ENCODE peak calls at places on chromosomes 2 and 18, in six cellular contexts. Q is stimulated activated CD4-positive, alpha-beta T cell treated with anti-CD3 and anti-CD28 coated beads, Interleukin-15, amount 100 ng/mL, for 24 hours; G is NCI-H1092 treated with DMSO at 0.1 percent for 48 hours; T is CD8-positive, alpha-beta memory T cell; O is Karpas-422; F is NCI-H2227 treated with DMSO at 0.1 percent for 48 hours. P is an unnamed sample.

GRCh38 chr18:13240060-13240725 is 21.6 kb downstream of the LDLRAD4 start:
- DNase-seq in Q (no peak), G (no peak), T (no peak), O (no peak), F (no peak), P (no peak)

GRCh38 chr2:147696426-147696825 is 148.4 kb upstream of the ACVR2A start:
- DNase-seq in Q (no peak), G (no peak), T (no peak), O (no peak), F (no peak), P (no peak)

GRCh38 chr18:74290831-74291770 is 662 bp downstream of the CYB5A start:
- DNase-seq in Q (no peak), G (no peak), T (no peak), O (no peak), F (no peak), P (no peak)

GRCh38 chr2:46252891-46253659 is 44.1 kb upstream of the EPAS1 start:
- DNase-seq in Q (no peak), G (no peak), T (no peak), O (no peak), F (no peak), P (peak)

GRCh38 chr2:29012211-29012681 is 31.1 kb downstream of the TOGARAM2 start:
- DNase-seq in Q (peak), G (no peak), T (peak), O (no peak), F (no peak), P (no peak)

GRCh38 chr18:50422286-50422898 is 47.5 kb downstream of the SKA1 start:
- DNase-seq in Q (no peak), G (no peak), T (no peak), O (no peak), F (no peak), P (no peak)

GRCh38 chr2:198102841-198103240 is 298.4 kb downstream of the PLCL1 start:
- DNase-seq in Q (no peak), G (no peak), T (no peak), O (no peak), F (no peak), P (no peak)

GRCh38 chr18:75635096-75635495 is 207.6 kb upstream of the SMIM21 start:
- DNase-seq in Q (no peak), G (peak), T (no peak), O (no peak), F (no peak), P (no peak)

GRCh38 chr2:200662727-200663126 is 76.9 kb downstream of the AOX1 start:
- DNase-seq in Q (no peak), G (no peak), T (no peak), O (no peak), F (no peak), P (peak)

GRCh38 chr2:230643576-230644291 is 68.9 kb upstream of the CAB39 start:
- DNase-seq in Q (peak), G (no peak), T (no peak), O (no peak), F (no peak), P (no peak)

GRCh38 chr2:186853871-186854435 is 5.0 kb upstream of the ZSWIM2 start:
- DNase-seq in Q (no peak), G (no peak), T (no peak), O (no peak), F (no peak), P (peak)

GRCh38 chr2:9753276-9753600 is 90.0 kb upstream of the TAF1B start:
- DNase-seq in Q (peak), G (no peak), T (peak), O (peak), F (no peak), P (peak)

GRCh38 chr18:76767954-76768353 is 54.4 kb upstream of the ZNF236 start:
- DNase-seq in Q (no peak), G (no peak), T (no peak), O (no peak), F (no peak), P (no peak)

GRCh38 chr2:208872591-208872990 is 466.0 kb downstream of the PTH2R start:
- DNase-seq in Q (no peak), G (no peak), T (no peak), O (no peak), F (no peak), P (no peak)

GRCh38 chr18:10860937-10861336 is 288.4 kb downstream of the PIEZO2 start:
- DNase-seq in Q (no peak), G (no peak), T (no peak), O (no peak), F (no peak), P (no peak)

GRCh38 chr2:132656213-132656612 is 13.8 kb downstream of the LYPD1 start:
- DNase-seq in Q (no peak), G (no peak), T (no peak), O (no peak), F (no peak), P (no peak)

GRCh38 chr2:8229546-8229986 is 452.3 kb upstream of the ID2 start:
- DNase-seq in Q (peak), G (no peak), T (peak), O (peak), F (no peak), P (peak)

GRCh38 chr2:28842042-28842441 is 28.1 kb downstream of the TRMT61B start:
- DNase-seq in Q (no peak), G (no peak), T (no peak), O (no peak), F (no peak), P (no peak)

GRCh38 chr2:45649855-45650806 is 1.3 kb upstream of the PRKCE start:
- DNase-seq in Q (peak), G (no peak), T (peak), O (peak), F (peak), P (no peak)

GRCh38 chr2:20611077-20611843 is 39.6 kb downstream of the HS1BP3 start:
- DNase-seq in Q (no peak), G (no peak), T (no peak), O (no peak), F (no peak), P (peak)

GRCh38 chr2:207711750-207712487 is 479 bp downstream of the CCNYL1 start:
- DNase-seq in Q (peak), G (no peak), T (peak), O (peak), F (peak), P (no peak)

GRCh38 chr18:74334242-74334893 is 18.7 kb downstream of the C18orf63 start:
- DNase-seq in Q (no peak), G (no peak), T (no peak), O (peak), F (no peak), P (no peak)

GRCh38 chr2:147025611-147026010 is 819.2 kb upstream of the ACVR2A start:
- DNase-seq in Q (no peak), G (no peak), T (no peak), O (no peak), F (no peak), P (peak)

GRCh38 chr2:53600835-53601234 is 166.8 kb upstream of the CHAC2 start:
- DNase-seq in Q (no peak), G (peak), T (no peak), O (no peak), F (peak), P (peak)

GRCh38 chr2:120389036-120389391 is 43.1 kb downstream of the INHBB start:
- DNase-seq in Q (no peak), G (no peak), T (no peak), O (no peak), F (no peak), P (no peak)

GRCh38 chr2:151230627-151231026 is 31.0 kb downstream of the RBM43 start:
- DNase-seq in Q (no peak), G (no peak), T (no peak), O (no peak), F (no peak), P (no peak)

GRCh38 chr2:26838121-26838906 is 9.6 kb upstream of the DPYSL5 start:
- DNase-seq in Q (no peak), G (no peak), T (no peak), O (peak), F (no peak), P (peak)

GRCh38 chr2:121999273-121999672 is 243.8 kb downstream of the TSN start:
- DNase-seq in Q (no peak), G (peak), T (no peak), O (no peak), F (no peak), P (no peak)

GRCh38 chr2:197113221-197113831 is 186.8 kb upstream of the PGAP1 start:
- DNase-seq in Q (no peak), G (peak), T (no peak), O (peak), F (peak), P (no peak)

GRCh38 chr18:37997695-37998094 is 432.1 kb upstream of the CELF4 start:
- DNase-seq in Q (no peak), G (no peak), T (no peak), O (no peak), F (no peak), P (no peak)

GRCh38 chr2:180980185-180980942 is at the start of gene UBE2E3:
- DNase-seq in Q (peak), G (peak), T (peak), O (peak), F (peak), P (peak)

GRCh38 chr2:181264016-181264415 is 193.2 kb upstream of the ITGA4 start:
- DNase-seq in Q (no peak), G (no peak), T (no peak), O (no peak), F (no peak), P (no peak)

GRCh38 chr18:22800551-22800951 is 132.6 kb upstream of the RBBP8 start:
- DNase-seq in Q (no peak), G (no peak), T (no peak), O (no peak), F (no peak), P (peak)

GRCh38 chr2:60433021-60433596 is 120.3 kb downstream of the BCL11A start:
- DNase-seq in Q (no peak), G (no peak), T (no peak), O (no peak), F (no peak), P (no peak)

GRCh38 chr18:48163184-48164095 is 233.0 kb upstream of the SMAD2 start:
- DNase-seq in Q (no peak), G (no peak), T (no peak), O (no peak), F (no peak), P (no peak)

GRCh38 chr2:58973831-58974281 is 732.7 kb upstream of the FANCL start:
- DNase-seq in Q (no peak), G (no peak), T (no peak), O (no peak), F (no peak), P (no peak)

GRCh38 chr2:36530983-36531354 is 67.0 kb downstream of the FEZ2 start:
- DNase-seq in Q (no peak), G (no peak), T (no peak), O (no peak), F (no peak), P (peak)

GRCh38 chr2:445896-446295 is 158.0 kb upstream of the ALKAL2 start:
- DNase-seq in Q (no peak), G (no peak), T (no peak), O (no peak), F (no peak), P (no peak)

GRCh38 chr18:26383454-26384270 is 157.4 kb downstream of the TAF4B start:
- DNase-seq in Q (no peak), G (peak), T (no peak), O (peak), F (peak), P (peak)

P was measured in stromal cell of bone marrow.